ENCODE peak calls at places on chromosomes 7 and 10, in seven cellular contexts. K, I, U, G, S, T and E are unnamed samples.

GRCh38 chr7:120856198-120856597 is 1.7 kb downstream of the TSPAN12 start:
- DNase-seq in K (no peak), I (no peak), U (no peak), G (no peak), S (no peak), T (no peak), E (no peak)

GRCh38 chr7:92987095-92987494 is 130.7 kb downstream of the SAMD9 start:
- DNase-seq in K (no peak), I (no peak), U (peak; percentile 43), G (no peak), S (peak; percentile 47), T (no peak), E (no peak)

GRCh38 chr10:31554556-31554955 is 235.5 kb downstream of the ZEB1 start:
- DNase-seq in K (no peak), I (no peak), U (peak; percentile 52), G (no peak), S (peak; percentile 59), T (no peak), E (peak; percentile 57)

GRCh38 chr7:100079024-100079560 is 2.4 kb downstream of the ZNF3 start:
- DNase-seq in K (no peak), I (peak; percentile 63), U (no peak), G (no peak), S (no peak), T (no peak), E (no peak)

GRCh38 chr10:128063736-128064614 is 62.2 kb downstream of the MKI67 start:
- DNase-seq in K (no peak), I (no peak), U (no peak), G (no peak), S (no peak), T (peak; percentile 83), E (no peak)

GRCh38 chr10:5040781-5041470 is 37.3 kb upstream of the AKR1C2 start:
- DNase-seq in K (no peak), I (no peak), U (peak; percentile 47), G (no peak), S (no peak), T (no peak), E (no peak)

GRCh38 chr7:44282601-44283171 is 42.7 kb downstream of the CAMK2B start:
- DNase-seq in K (no peak), I (no peak), U (no peak), G (no peak), S (no peak), T (no peak), E (no peak)

GRCh38 chr10:125672884-125673283 is 10.1 kb downstream of the TEX36 start:
- DNase-seq in K (no peak), I (no peak), U (no peak), G (no peak), S (no peak), T (no peak), E (no peak)

GRCh38 chr7:22251906-22252495 is 105.0 kb downstream of the RAPGEF5 start:
- DNase-seq in K (no peak), I (no peak), U (no peak), G (no peak), S (no peak), T (no peak), E (no peak)

GRCh38 chr10:115129752-115130151 is 36.6 kb downstream of the ATRNL1 start:
- DNase-seq in K (peak; percentile 23), I (no peak), U (peak; percentile 28), G (no peak), S (no peak), T (peak; percentile 20), E (no peak)

GRCh38 chr10:124449170-124450009 is 445 bp downstream of the NKX1-2 start:
- DNase-seq in K (no peak), I (no peak), U (no peak), G (no peak), S (no peak), T (peak; percentile 62), E (no peak)

GRCh38 chr7:22420973-22421635 is 64.2 kb upstream of the RAPGEF5 start:
- DNase-seq in K (no peak), I (no peak), U (no peak), G (no peak), S (no peak), T (no peak), E (no peak)

GRCh38 chr7:70829221-70830059 is 302.5 kb upstream of the GALNT17 start:
- DNase-seq in K (no peak), I (peak; percentile 32), U (no peak), G (peak; percentile 28), S (no peak), T (peak; percentile 53), E (peak; percentile 75)

GRCh38 chr10:34313888-34314287 is 501.2 kb downstream of the PARD3 start:
- DNase-seq in K (no peak), I (no peak), U (no peak), G (no peak), S (no peak), T (no peak), E (no peak)